ENCODE peak calls at places on chromosome 6, in four cellular contexts. L is sigmoid colon, M is gastrocnemius medialis, G is IMR-90. Z is an unnamed sample.

GRCh38 chr6:29661071-29661470 is 4.2 kb downstream of the MOG start:
- DNase-seq in L (no peak), M (no peak), G (no peak), Z (no peak)

GRCh38 chr6:91198588-91199255 is 611.9 kb upstream of the MAP3K7 start:
- DNase-seq in L (no peak), M (no peak), G (no peak), Z (no peak)

GRCh38 chr6:166958926-166959861 is 2.8 kb upstream of the RNASET2 start:
- DNase-seq in L (no peak), M (no peak), G (no peak), Z (no peak)

GRCh38 chr6:137494281-137494966 is at the start of gene OLIG3:
- DNase-seq in L (no peak), M (no peak), G (no peak), Z (no peak)

GRCh38 chr6:153013438-153013837 is 10.9 kb upstream of the MTRF1L start:
- DNase-seq in L (no peak), M (no peak), G (no peak), Z (no peak)

GRCh38 chr6:169793408-169793807 is 42.0 kb downstream of the ERMARD start:
- DNase-seq in L (no peak), M (no peak), G (no peak), Z (no peak)

GRCh38 chr6:52352239-52353008 is 9.5 kb upstream of the PAQR8 start:
- DNase-seq in L (no peak), M (no peak), G (peak; percentile 98), Z (no peak)

GRCh38 chr6:114020223-114020622 is 49.3 kb upstream of the HDAC2 start:
- DNase-seq in L (no peak), M (no peak), G (no peak), Z (no peak)

GRCh38 chr6:75422024-75422639 is 71.5 kb downstream of the FILIP1 start:
- DNase-seq in L (no peak), M (no peak), G (peak; percentile 65), Z (no peak)

Z was measured in psoas muscle.